ENCODE peak calls at places on chromosomes 2 and 18, in seven cellular contexts. I is Jurkat, Clone E6-1; B is ACHN; C is AG08395; N is SK-N-SH; Q is stomach; H is pancreas. V is an unnamed sample.

GRCh38 chr2:229805559-229805958 is 91.2 kb upstream of the DNER start:
- DNase-seq in N (no peak), H (no peak), B (no peak), I (no peak), Q (no peak), C (no peak), V (no peak)

GRCh38 chr2:43541165-43541564 is 54.7 kb downstream of the THADA start:
- DNase-seq in C (no peak), H (no peak), I (no peak), B (no peak), Q (no peak), N (no peak), V (peak)

GRCh38 chr2:204012081-204012653 is 75.6 kb downstream of the ICOS start:
- DNase-seq in N (peak), H (no peak), I (no peak), C (no peak), Q (peak), B (no peak), V (no peak)

GRCh38 chr2:234091432-234091879 is 41.0 kb downstream of the SPP2 start:
- DNase-seq in Q (peak), C (no peak), N (no peak), I (no peak), B (no peak), H (no peak), V (peak)

GRCh38 chr2:138931284-138932256 is 151.4 kb upstream of the NXPH2 start:
- DNase-seq in C (no peak), B (no peak), N (no peak), Q (no peak), H (peak), I (no peak), V (no peak)

GRCh38 chr2:179825494-179825893 is 35.9 kb downstream of the ZNF385B start:
- DNase-seq in H (no peak), B (no peak), Q (no peak), N (no peak), I (no peak), C (no peak), V (no peak)

GRCh38 chr18:35436076-35436649 is 59.0 kb upstream of the ZNF396 start:
- DNase-seq in N (no peak), Q (no peak), B (no peak), C (no peak), I (no peak), H (no peak), V (peak)

GRCh38 chr2:59167514-59167913 is 926.4 kb upstream of the FANCL start:
- DNase-seq in I (no peak), N (no peak), B (no peak), H (no peak), C (no peak), Q (no peak), V (no peak)

GRCh38 chr2:142750858-142751257 is 126.6 kb upstream of the KYNU start:
- DNase-seq in B (no peak), C (no peak), H (no peak), Q (no peak), I (no peak), N (no peak), V (no peak)

V was measured in foreskin fibroblast.